ENCODE peak calls at places on chromosomes 1 and 21, in five cellular contexts. One of them, this sample, is unnamed.

GRCh38 chr1:235270625-235271024 is 57.4 kb downstream of the ARID4B start:
- DNase-seq in fibroblast of mammary gland: peak; percentile 70
- DNase-seq in endothelial cell: no peak
- DNase-seq in MCF 10A: peak; percentile 39
- DNase-seq in uterus: no peak
- DNase-seq in this sample: no peak

GRCh38 chr1:119000371-119001180 is 12.4 kb upstream of the TBX15 start:
- DNase-seq in MCF 10A: no peak
- DNase-seq in endothelial cell: no peak
- DNase-seq in uterus: no peak
- DNase-seq in fibroblast of mammary gland: no peak
- DNase-seq in this sample: no peak

GRCh38 chr1:59013276-59013927 is 229.6 kb upstream of the JUN start:
- DNase-seq in uterus: peak; percentile 69
- DNase-seq in fibroblast of mammary gland: peak; percentile 41
- DNase-seq in endothelial cell: peak; percentile 5
- DNase-seq in MCF 10A: peak; percentile 44
- DNase-seq in this sample: no peak

GRCh38 chr1:51960262-51960661 is 30.2 kb downstream of the RAB3B start:
- DNase-seq in endothelial cell: peak; percentile 31
- DNase-seq in uterus: no peak
- DNase-seq in fibroblast of mammary gland: no peak
- DNase-seq in MCF 10A: peak; percentile 49
- DNase-seq in this sample: no peak

GRCh38 chr1:178093958-178094751 is at the start of gene RASAL2:
- DNase-seq in endothelial cell: peak; percentile 74
- DNase-seq in fibroblast of mammary gland: peak; percentile 46
- DNase-seq in MCF 10A: peak; percentile 75
- DNase-seq in uterus: peak; percentile 45
- DNase-seq in this sample: no peak

GRCh38 chr1:171883844-171884243 is 42.5 kb downstream of the DNM3 start:
- DNase-seq in MCF 10A: no peak
- DNase-seq in uterus: no peak
- DNase-seq in endothelial cell: no peak
- DNase-seq in fibroblast of mammary gland: no peak
- DNase-seq in this sample: no peak

GRCh38 chr1:206066479-206067171 is 13.7 kb downstream of the RHEX start:
- DNase-seq in fibroblast of mammary gland: no peak
- DNase-seq in endothelial cell: no peak
- DNase-seq in MCF 10A: no peak
- DNase-seq in uterus: no peak
- DNase-seq in this sample: no peak

GRCh38 chr1:221347706-221348105 is 394.2 kb downstream of the DUSP10 start:
- DNase-seq in endothelial cell: no peak
- DNase-seq in uterus: no peak
- DNase-seq in MCF 10A: no peak
- DNase-seq in fibroblast of mammary gland: no peak
- DNase-seq in this sample: no peak

GRCh38 chr1:62082456-62083363 is 111.9 kb upstream of the L1TD1 start:
- DNase-seq in fibroblast of mammary gland: peak; percentile 49
- DNase-seq in MCF 10A: peak; percentile 55
- DNase-seq in uterus: peak; percentile 13
- DNase-seq in endothelial cell: peak; percentile 52
- DNase-seq in this sample: no peak

GRCh38 chr1:23376890-23377811 is 7.5 kb upstream of the ZNF436 start:
- DNase-seq in MCF 10A: peak; percentile 89
- DNase-seq in fibroblast of mammary gland: peak; percentile 93
- DNase-seq in uterus: peak; percentile 77
- DNase-seq in endothelial cell: no peak
- DNase-seq in this sample: no peak

DNA sequence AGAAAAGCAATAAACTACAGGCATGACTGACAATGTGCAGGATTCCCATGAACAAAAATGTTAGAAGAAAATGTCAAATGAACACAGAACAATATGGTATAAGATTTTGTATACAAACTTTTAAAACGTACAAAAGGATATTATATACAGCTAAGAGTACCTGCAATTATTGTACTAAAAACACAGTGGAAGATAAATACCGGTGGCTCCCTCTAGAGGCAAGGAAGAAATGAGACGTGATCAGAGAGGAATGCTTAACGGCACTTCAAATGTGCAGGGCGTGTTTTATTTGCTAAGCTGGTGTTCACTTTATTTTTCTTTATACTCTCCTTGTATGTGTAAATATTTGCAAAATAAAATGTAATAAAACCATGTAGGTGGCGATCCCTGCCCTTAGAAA is 191.8 kb upstream of the SAMSN1 start:
- DNase-seq in uterus: no peak
- DNase-seq in fibroblast of mammary gland: peak; percentile 71
- DNase-seq in endothelial cell: peak; percentile 7
- DNase-seq in MCF 10A: peak; percentile 77
- DNase-seq in this sample: no peak
- TF ChIP-seq CTCF in uterus: peak; percentile 18
- TF ChIP-seq CTCF in fibroblast of mammary gland: peak; percentile 74
- TF ChIP-seq CTCF in endothelial cell: peak; percentile 71
- TF ChIP-seq CTCF in MCF 10A: peak; percentile 63
- TF ChIP-seq CTCF in this sample: peak; percentile 87

GRCh38 chr21:32547018-32547417 is 38.3 kb downstream of the TCP10L start:
- DNase-seq in uterus: no peak
- DNase-seq in endothelial cell: no peak
- DNase-seq in fibroblast of mammary gland: no peak
- DNase-seq in MCF 10A: no peak
- DNase-seq in this sample: no peak

GRCh38 chr21:32544697-32545096 is 40.6 kb downstream of the TCP10L start:
- DNase-seq in MCF 10A: no peak
- DNase-seq in endothelial cell: no peak
- DNase-seq in uterus: no peak
- DNase-seq in fibroblast of mammary gland: no peak
- DNase-seq in this sample: no peak

GRCh38 chr21:32543975-32544374 is 41.3 kb downstream of the TCP10L start:
- DNase-seq in endothelial cell: no peak
- DNase-seq in fibroblast of mammary gland: no peak
- DNase-seq in MCF 10A: no peak
- DNase-seq in uterus: no peak
- DNase-seq in this sample: no peak

GRCh38 chr21:32548978-32549377 is 36.3 kb downstream of the TCP10L start:
- DNase-seq in fibroblast of mammary gland: no peak
- DNase-seq in uterus: no peak
- DNase-seq in endothelial cell: no peak
- DNase-seq in MCF 10A: no peak
- DNase-seq in this sample: no peak

GRCh38 chr21:32545948-32546441 is 39.3 kb downstream of the TCP10L start:
- DNase-seq in fibroblast of mammary gland: peak; percentile 43
- DNase-seq in uterus: no peak
- DNase-seq in MCF 10A: no peak
- DNase-seq in endothelial cell: no peak
- DNase-seq in this sample: no peak
- TF ChIP-seq CTCF in fibroblast of mammary gland: no peak
- TF ChIP-seq CTCF in uterus: no peak
- TF ChIP-seq CTCF in MCF 10A: no peak
- TF ChIP-seq CTCF in endothelial cell: no peak
- TF ChIP-seq CTCF in this sample: no peak

GRCh38 chr1:55037733-55038551 is 1.4 kb upstream of the PCSK9 start:
- DNase-seq in MCF 10A: no peak
- DNase-seq in endothelial cell: no peak
- DNase-seq in fibroblast of mammary gland: no peak
- DNase-seq in uterus: no peak
- DNase-seq in this sample: no peak

GRCh38 chr1:55034476-55035133 is 4.7 kb upstream of the PCSK9 start:
- DNase-seq in endothelial cell: no peak
- DNase-seq in fibroblast of mammary gland: no peak
- DNase-seq in MCF 10A: no peak
- DNase-seq in uterus: no peak
- DNase-seq in this sample: no peak

GRCh38 chr1:55038552-55038838 is 853 bp upstream of the PCSK9 start:
- DNase-seq in fibroblast of mammary gland: no peak
- DNase-seq in uterus: no peak
- DNase-seq in MCF 10A: no peak
- DNase-seq in endothelial cell: no peak
- DNase-seq in this sample: no peak

GRCh38 chr1:55033215-55033614 is 6.1 kb upstream of the PCSK9 start:
- DNase-seq in endothelial cell: no peak
- DNase-seq in fibroblast of mammary gland: no peak
- DNase-seq in uterus: no peak
- DNase-seq in MCF 10A: no peak
- DNase-seq in this sample: no peak

DNA sequence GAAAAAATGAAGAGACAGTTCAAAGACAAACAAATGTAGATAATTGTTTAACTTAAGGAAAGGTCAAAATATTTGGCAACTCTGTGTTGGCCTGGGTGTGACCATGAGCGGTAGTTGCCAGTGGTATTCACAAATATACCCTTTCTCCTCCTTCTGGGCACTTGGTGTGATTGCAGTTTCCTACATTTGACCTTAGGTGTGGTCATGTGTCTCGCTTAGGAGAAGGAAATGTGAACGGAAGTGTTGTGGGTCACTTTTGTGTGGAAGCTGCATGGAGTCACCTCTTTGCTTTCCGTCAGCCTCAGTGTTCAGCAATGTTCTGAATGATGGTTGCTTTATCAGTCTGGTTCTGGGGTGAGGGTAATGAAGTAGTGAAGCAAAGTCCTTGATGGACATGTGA is 3.4 kb upstream of the PCSK9 start:
- DNase-seq in MCF 10A: peak; percentile 25
- DNase-seq in endothelial cell: no peak
- DNase-seq in fibroblast of mammary gland: no peak
- DNase-seq in uterus: no peak
- DNase-seq in this sample: no peak
- TF ChIP-seq CTCF in MCF 10A: no peak
- TF ChIP-seq CTCF in endothelial cell: peak; percentile 36
- TF ChIP-seq CTCF in fibroblast of mammary gland: no peak
- TF ChIP-seq CTCF in uterus: no peak
- TF ChIP-seq CTCF in this sample: no peak

DNA sequence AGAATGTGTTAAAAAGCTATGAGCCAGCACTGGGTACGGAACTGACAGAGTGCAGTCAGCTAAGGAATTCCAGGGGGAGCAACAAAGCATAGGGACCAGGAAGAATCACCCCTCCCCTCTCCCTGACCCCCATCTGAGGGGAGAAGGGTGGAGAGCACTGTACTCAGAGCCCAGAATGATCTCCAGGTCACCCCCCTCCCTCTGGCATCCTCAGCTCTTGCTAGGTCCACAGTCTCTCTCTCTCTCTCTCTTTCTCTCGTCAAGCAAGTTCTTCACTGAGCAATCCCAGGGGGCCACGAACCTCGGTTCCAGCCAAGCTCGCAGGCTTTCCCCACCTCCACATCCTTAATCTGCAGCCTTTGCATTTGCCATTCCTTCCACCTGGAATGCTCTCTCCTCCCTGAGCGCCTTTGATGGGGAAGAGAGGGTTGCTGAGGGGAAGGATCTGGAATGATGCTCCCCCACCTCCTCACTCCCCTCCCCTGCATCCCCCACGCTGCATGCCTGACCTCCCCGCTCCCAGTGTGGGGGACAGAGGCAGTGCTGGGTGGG is 6.7 kb upstream of the WASF2 start:
- DNase-seq in uterus: peak; percentile 59
- DNase-seq in fibroblast of mammary gland: peak; percentile 52
- DNase-seq in endothelial cell: peak; percentile 26
- DNase-seq in MCF 10A: no peak
- DNase-seq in this sample: no peak
- TF ChIP-seq CTCF in uterus: peak; percentile 68
- TF ChIP-seq CTCF in fibroblast of mammary gland: peak; percentile 39
- TF ChIP-seq CTCF in endothelial cell: no peak
- TF ChIP-seq CTCF in MCF 10A: no peak
- TF ChIP-seq CTCF in this sample: no peak

This sample was measured in natural killer cell.